ENCODE peak calls at places on chromosomes 16 and 17, in ten cellular contexts. One of them, this sample, is unnamed. For H3K36me3, the result is how much of the 10 kb centered on the place peaks cover.

GRCh38 chr17:49610883-49611584 is 35.4 kb downstream of the NXPH3 start:
- DNase-seq in HCT116: no peak
- DNase-seq in sigmoid colon: no peak
- DNase-seq in kidney epithelial cell: no peak
- DNase-seq in esophagus squamous epithelium: no peak
- DNase-seq in upper lobe of left lung: no peak
- DNase-seq in kidney: no peak
- DNase-seq in WERI-Rb-1: no peak
- DNase-seq in fibroblast of lung: no peak
- DNase-seq in stomach: no peak
- DNase-seq in this sample: peak

GRCh38 chr16:74872302-74872701 is 97.7 kb upstream of the FA2H start:
- DNase-seq in HCT116: no peak
- DNase-seq in sigmoid colon: no peak
- DNase-seq in kidney epithelial cell: no peak
- DNase-seq in esophagus squamous epithelium: no peak
- DNase-seq in upper lobe of left lung: no peak
- DNase-seq in kidney: no peak
- DNase-seq in WERI-Rb-1: no peak
- DNase-seq in fibroblast of lung: no peak
- DNase-seq in stomach: no peak
- DNase-seq in this sample: no peak

GRCh38 chr17:80665792-80666191 is 121.2 kb downstream of the RPTOR start:
- DNase-seq in HCT116: no peak
- DNase-seq in sigmoid colon: no peak
- DNase-seq in kidney epithelial cell: no peak
- DNase-seq in esophagus squamous epithelium: no peak
- DNase-seq in upper lobe of left lung: no peak
- DNase-seq in kidney: no peak
- DNase-seq in WERI-Rb-1: no peak
- DNase-seq in fibroblast of lung: no peak
- DNase-seq in stomach: no peak
- DNase-seq in this sample: no peak

GRCh38 chr16:81447383-81448101 is 2.9 kb downstream of the CMIP start:
- DNase-seq in HCT116: no peak
- DNase-seq in sigmoid colon: no peak
- DNase-seq in kidney epithelial cell: no peak
- DNase-seq in esophagus squamous epithelium: no peak
- DNase-seq in upper lobe of left lung: peak
- DNase-seq in kidney: peak
- DNase-seq in WERI-Rb-1: no peak
- DNase-seq in fibroblast of lung: no peak
- DNase-seq in stomach: peak
- DNase-seq in this sample: no peak

GRCh38 chr16:685967-686366 is 1.8 kb upstream of the JMJD8 start:
- DNase-seq in HCT116: no peak
- DNase-seq in sigmoid colon: no peak
- DNase-seq in kidney epithelial cell: no peak
- DNase-seq in esophagus squamous epithelium: no peak
- DNase-seq in upper lobe of left lung: peak
- DNase-seq in kidney: no peak
- DNase-seq in WERI-Rb-1: peak
- DNase-seq in fibroblast of lung: peak
- DNase-seq in stomach: peak
- DNase-seq in this sample: peak

GRCh38 chr17:78300962-78301820 is 58.7 kb downstream of the SOCS3 start:
- DNase-seq in HCT116: peak
- DNase-seq in sigmoid colon: no peak
- DNase-seq in kidney epithelial cell: no peak
- DNase-seq in esophagus squamous epithelium: no peak
- DNase-seq in upper lobe of left lung: no peak
- DNase-seq in kidney: no peak
- DNase-seq in WERI-Rb-1: no peak
- DNase-seq in fibroblast of lung: no peak
- DNase-seq in stomach: no peak
- DNase-seq in this sample: no peak

GRCh38 chr16:54594646-54595381 is 308.2 kb upstream of the IRX3 start:
- DNase-seq in HCT116: no peak
- DNase-seq in sigmoid colon: no peak
- DNase-seq in kidney epithelial cell: no peak
- DNase-seq in esophagus squamous epithelium: no peak
- DNase-seq in upper lobe of left lung: no peak
- DNase-seq in kidney: no peak
- DNase-seq in WERI-Rb-1: peak
- DNase-seq in fibroblast of lung: no peak
- DNase-seq in stomach: no peak
- DNase-seq in this sample: no peak

GRCh38 chr17:5438716-5439445 is at the start of gene C1QBP:
- DNase-seq in HCT116: peak
- DNase-seq in sigmoid colon: peak
- DNase-seq in kidney epithelial cell: peak
- DNase-seq in esophagus squamous epithelium: peak
- DNase-seq in upper lobe of left lung: peak
- DNase-seq in kidney: peak
- DNase-seq in WERI-Rb-1: peak
- DNase-seq in fibroblast of lung: peak
- DNase-seq in stomach: peak
- DNase-seq in this sample: peak

GRCh38 chr16:20901441-20902112 is 1.0 kb downstream of the LYRM1 start:
- DNase-seq in HCT116: no peak
- DNase-seq in sigmoid colon: peak
- DNase-seq in kidney epithelial cell: no peak
- DNase-seq in esophagus squamous epithelium: no peak
- DNase-seq in upper lobe of left lung: peak
- DNase-seq in kidney: peak
- DNase-seq in WERI-Rb-1: peak
- DNase-seq in fibroblast of lung: peak
- DNase-seq in stomach: peak
- DNase-seq in this sample: peak

GRCh38 chr16:86590501-86591144 is 12.3 kb downstream of the FOXL1 start:
- DNase-seq in HCT116: no peak
- DNase-seq in sigmoid colon: no peak
- DNase-seq in kidney epithelial cell: peak
- DNase-seq in esophagus squamous epithelium: no peak
- DNase-seq in upper lobe of left lung: no peak
- DNase-seq in kidney: no peak
- DNase-seq in WERI-Rb-1: no peak
- DNase-seq in fibroblast of lung: peak
- DNase-seq in stomach: no peak
- DNase-seq in this sample: no peak

GRCh38 chr17:28270926-28271325 is 48.1 kb upstream of the TMEM97 start:
- DNase-seq in HCT116: no peak
- DNase-seq in sigmoid colon: no peak
- DNase-seq in kidney epithelial cell: no peak
- DNase-seq in esophagus squamous epithelium: no peak
- DNase-seq in upper lobe of left lung: no peak
- DNase-seq in kidney: no peak
- DNase-seq in WERI-Rb-1: no peak
- DNase-seq in fibroblast of lung: no peak
- DNase-seq in stomach: no peak
- DNase-seq in this sample: no peak

GRCh38 chr17:49556183-49556943 is 19.3 kb upstream of the NXPH3 start:
- DNase-seq in HCT116: peak
- DNase-seq in sigmoid colon: peak
- DNase-seq in kidney epithelial cell: no peak
- DNase-seq in esophagus squamous epithelium: no peak
- DNase-seq in upper lobe of left lung: peak
- DNase-seq in kidney: peak
- DNase-seq in WERI-Rb-1: peak
- DNase-seq in fibroblast of lung: peak
- DNase-seq in stomach: peak
- DNase-seq in this sample: peak

GRCh38 chr17:9240659-9241370 is 219.5 kb downstream of the NTN1 start:
- DNase-seq in HCT116: no peak
- DNase-seq in sigmoid colon: peak
- DNase-seq in kidney epithelial cell: no peak
- DNase-seq in esophagus squamous epithelium: no peak
- DNase-seq in upper lobe of left lung: peak
- DNase-seq in kidney: peak
- DNase-seq in WERI-Rb-1: no peak
- DNase-seq in fibroblast of lung: peak
- DNase-seq in stomach: peak
- DNase-seq in this sample: peak

GRCh38 chr16:84024854-84025253 is 17.7 kb downstream of the SLC38A8 start:
- DNase-seq in HCT116: no peak
- DNase-seq in sigmoid colon: no peak
- DNase-seq in kidney epithelial cell: no peak
- DNase-seq in esophagus squamous epithelium: no peak
- DNase-seq in upper lobe of left lung: no peak
- DNase-seq in kidney: no peak
- DNase-seq in WERI-Rb-1: no peak
- DNase-seq in fibroblast of lung: peak
- DNase-seq in stomach: no peak
- DNase-seq in this sample: no peak

GRCh38 chr17:37148171-37148570 is 199.4 kb downstream of the AATF start:
- DNase-seq in HCT116: no peak
- DNase-seq in sigmoid colon: no peak
- DNase-seq in kidney epithelial cell: no peak
- DNase-seq in esophagus squamous epithelium: no peak
- DNase-seq in upper lobe of left lung: no peak
- DNase-seq in kidney: no peak
- DNase-seq in WERI-Rb-1: no peak
- DNase-seq in fibroblast of lung: peak
- DNase-seq in stomach: no peak
- DNase-seq in this sample: no peak

GRCh38 chr17:32519769-32520701 is 33.2 kb downstream of the CDK5R1 start:
- DNase-seq in HCT116: no peak
- DNase-seq in sigmoid colon: peak
- DNase-seq in kidney epithelial cell: no peak
- DNase-seq in esophagus squamous epithelium: no peak
- DNase-seq in upper lobe of left lung: peak
- DNase-seq in kidney: no peak
- DNase-seq in WERI-Rb-1: peak
- DNase-seq in fibroblast of lung: no peak
- DNase-seq in stomach: peak
- DNase-seq in this sample: no peak

DNA sequence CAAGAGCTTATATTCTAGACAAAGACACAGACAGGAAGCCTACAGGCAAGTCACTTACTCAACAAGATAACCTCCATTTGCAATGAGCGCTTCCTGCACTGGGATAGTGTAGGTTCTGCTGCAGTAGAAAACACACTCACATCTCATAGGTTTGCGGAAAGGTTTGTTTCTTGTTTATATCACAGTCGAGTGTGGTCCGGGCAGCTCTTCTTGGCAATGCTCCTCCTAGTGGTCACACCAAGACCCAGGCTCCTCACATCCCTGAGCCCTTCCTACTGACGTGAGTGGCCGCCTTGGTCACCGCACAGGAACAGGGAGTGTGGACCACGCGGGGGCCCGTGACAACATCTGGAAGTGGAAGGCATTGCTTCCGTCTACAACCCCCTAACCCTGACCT is 48.0 kb upstream of the RBFOX3 start:
- DNase-seq in HCT116: peak
- DNase-seq in sigmoid colon: peak
- DNase-seq in kidney epithelial cell: no peak
- DNase-seq in esophagus squamous epithelium: no peak
- DNase-seq in upper lobe of left lung: no peak
- DNase-seq in kidney: no peak
- DNase-seq in WERI-Rb-1: peak
- DNase-seq in fibroblast of lung: peak
- DNase-seq in stomach: no peak
- DNase-seq in this sample: peak
- TF ChIP-seq CTCF in HCT116: peak
- TF ChIP-seq CTCF in sigmoid colon: no peak
- TF ChIP-seq CTCF in kidney epithelial cell: peak
- TF ChIP-seq CTCF in esophagus squamous epithelium: no peak
- TF ChIP-seq CTCF in upper lobe of left lung: peak
- TF ChIP-seq CTCF in kidney: no peak
- TF ChIP-seq CTCF in WERI-Rb-1: peak
- TF ChIP-seq CTCF in fibroblast of lung: no peak
- TF ChIP-seq CTCF in stomach: no peak
- TF ChIP-seq CTCF in this sample: no peak

DNA sequence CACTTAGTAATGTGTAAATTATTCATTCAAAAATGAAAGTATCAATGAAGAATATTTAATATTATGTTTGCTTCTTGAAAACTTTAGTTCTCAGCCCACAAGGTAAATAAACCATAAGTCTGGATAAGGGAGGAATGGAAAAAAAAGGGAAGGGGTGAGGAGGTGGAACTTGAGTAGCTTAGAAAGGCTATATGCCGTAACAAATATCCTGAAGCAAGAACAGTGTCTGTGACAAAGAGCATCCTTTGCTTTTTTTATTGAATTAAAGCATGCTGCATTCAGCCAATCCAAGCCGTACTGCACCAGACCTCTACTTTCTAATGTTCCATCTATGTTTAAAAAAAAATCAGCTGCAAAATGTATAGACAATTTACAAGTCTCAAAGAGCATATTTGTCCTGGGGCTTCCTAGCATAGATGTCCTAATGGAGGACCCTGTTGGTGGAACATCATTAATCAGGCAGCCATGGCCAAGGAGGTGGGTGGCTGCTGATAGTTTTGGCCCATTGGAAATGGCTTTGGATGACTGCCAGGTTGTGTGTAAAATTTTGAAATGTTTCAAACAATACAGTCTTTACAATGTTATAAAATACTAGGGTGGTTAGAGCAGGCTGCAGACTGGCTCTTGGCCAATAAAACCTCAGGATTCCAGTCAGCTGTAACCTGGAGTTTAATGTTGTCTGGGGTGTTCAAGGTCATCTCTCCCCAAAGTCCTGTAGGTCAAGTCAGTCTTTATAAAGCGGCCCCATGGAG is 895.8 kb upstream of the SOX9 start:
- DNase-seq in HCT116: no peak
- DNase-seq in sigmoid colon: no peak
- DNase-seq in kidney epithelial cell: no peak
- DNase-seq in esophagus squamous epithelium: no peak
- DNase-seq in upper lobe of left lung: no peak
- DNase-seq in kidney: no peak
- DNase-seq in WERI-Rb-1: no peak
- DNase-seq in fibroblast of lung: peak
- DNase-seq in stomach: no peak
- DNase-seq in this sample: no peak
- H3K36me3 ChIP-seq in HCT116: under half
- H3K36me3 ChIP-seq in sigmoid colon: under half
- H3K36me3 ChIP-seq in kidney epithelial cell: under half
- H3K36me3 ChIP-seq in esophagus squamous epithelium: under half
- H3K36me3 ChIP-seq in upper lobe of left lung: under half
- H3K36me3 ChIP-seq in kidney: under half
- H3K36me3 ChIP-seq in WERI-Rb-1: under half
- H3K36me3 ChIP-seq in fibroblast of lung: under half
- H3K36me3 ChIP-seq in stomach: under half
- H3K36me3 ChIP-seq in this sample: under half

GRCh38 chr17:48522990-48523389 is 7.8 kb downstream of the HOXB1 start:
- DNase-seq in HCT116: no peak
- DNase-seq in sigmoid colon: no peak
- DNase-seq in kidney epithelial cell: no peak
- DNase-seq in esophagus squamous epithelium: no peak
- DNase-seq in upper lobe of left lung: no peak
- DNase-seq in kidney: no peak
- DNase-seq in WERI-Rb-1: no peak
- DNase-seq in fibroblast of lung: peak
- DNase-seq in stomach: no peak
- DNase-seq in this sample: no peak
- TF ChIP-seq CTCF in HCT116: peak
- TF ChIP-seq CTCF in sigmoid colon: no peak
- TF ChIP-seq CTCF in kidney epithelial cell: peak
- TF ChIP-seq CTCF in esophagus squamous epithelium: no peak
- TF ChIP-seq CTCF in upper lobe of left lung: no peak
- TF ChIP-seq CTCF in kidney: no peak
- TF ChIP-seq CTCF in WERI-Rb-1: no peak
- TF ChIP-seq CTCF in fibroblast of lung: peak
- TF ChIP-seq CTCF in stomach: no peak
- TF ChIP-seq CTCF in this sample: no peak

GRCh38 chr17:81666092-81666341 is 388 bp downstream of the OXLD1 start:
- DNase-seq in HCT116: no peak
- DNase-seq in sigmoid colon: no peak
- DNase-seq in kidney epithelial cell: no peak
- DNase-seq in esophagus squamous epithelium: no peak
- DNase-seq in upper lobe of left lung: no peak
- DNase-seq in kidney: no peak
- DNase-seq in WERI-Rb-1: peak
- DNase-seq in fibroblast of lung: peak
- DNase-seq in stomach: no peak
- DNase-seq in this sample: no peak
- H3K36me3 ChIP-seq in HCT116: under half
- H3K36me3 ChIP-seq in sigmoid colon: under half
- H3K36me3 ChIP-seq in kidney epithelial cell: under half
- H3K36me3 ChIP-seq in esophagus squamous epithelium: under half
- H3K36me3 ChIP-seq in upper lobe of left lung: under half
- H3K36me3 ChIP-seq in kidney: under half
- H3K36me3 ChIP-seq in WERI-Rb-1: half or more
- H3K36me3 ChIP-seq in fibroblast of lung: under half
- H3K36me3 ChIP-seq in stomach: under half
- H3K36me3 ChIP-seq in this sample: under half

This sample was measured in ovary.